ENCODE peak calls at places on chromosome 6, in eight cellular contexts. K is K562, O is HepG2, C is GM12878, U is transverse colon, Q is vagina, P is Panc1, M is breast epithelium. Z is an unnamed sample.

GRCh38 chr6:162705736-162706135 is 21.8 kb downstream of the PRKN start:
- DNase-seq in P (no peak), K (no peak), O (no peak), C (no peak), M (no peak), U (no peak), Q (no peak), Z (no peak)

GRCh38 chr6:16583151-16583762 is 178.0 kb downstream of the ATXN1 start:
- DNase-seq in K (no peak), P (no peak), M (no peak), C (no peak), O (no peak), U (peak; percentile 22), Q (no peak), Z (no peak)

GRCh38 chr6:489762-490161 is 98.2 kb downstream of the IRF4 start:
- DNase-seq in O (no peak), P (no peak), U (no peak), M (no peak), Q (no peak), C (no peak), K (no peak), Z (no peak)

GRCh38 chr6:65642776-65643175 is 64.2 kb downstream of the EYS start:
- DNase-seq in M (no peak), Q (no peak), O (no peak), P (no peak), C (no peak), U (no peak), K (no peak), Z (no peak)

GRCh38 chr6:87912102-87912501 is 135.5 kb upstream of the SPACA1 start:
- DNase-seq in Q (no peak), O (no peak), M (no peak), K (no peak), C (no peak), U (no peak), P (no peak), Z (no peak)

GRCh38 chr6:142222022-142222421 is 75.0 kb downstream of the VTA1 start:
- DNase-seq in U (no peak), O (no peak), M (no peak), P (no peak), C (no peak), Q (no peak), K (no peak), Z (no peak)

GRCh38 chr6:73585566-73586415 is 65.0 kb upstream of the EEF1A1 start:
- DNase-seq in Q (no peak), P (peak; percentile 68), K (peak; percentile 72), U (peak; percentile 47), O (peak; percentile 88), M (peak; percentile 40), C (peak; percentile 66), Z (peak; percentile 73)

GRCh38 chr6:153131037-153131981 is at the start of gene RGS17:
- DNase-seq in P (no peak), C (no peak), M (no peak), Q (no peak), K (no peak), U (peak; percentile 16), O (no peak), Z (peak; percentile 38)

GRCh38 chr6:129346964-129347363 is 363.0 kb downstream of the ARHGAP18 start:
- DNase-seq in P (no peak), U (no peak), K (no peak), M (no peak), Q (no peak), C (no peak), O (no peak), Z (no peak)

GRCh38 chr6:1630771-1631217 is 21.1 kb downstream of the FOXC1 start:
- DNase-seq in C (no peak), U (no peak), Q (no peak), K (peak; percentile 64), O (no peak), M (no peak), P (no peak), Z (no peak)

GRCh38 chr6:46023216-46023915 is 7.7 kb upstream of the CLIC5 start:
- DNase-seq in M (no peak), U (no peak), O (no peak), Q (no peak), C (no peak), K (no peak), P (no peak), Z (no peak)

GRCh38 chr6:149452062-149452939 is 32.5 kb downstream of the ZC3H12D start:
- DNase-seq in C (no peak), Q (no peak), U (no peak), P (no peak), K (no peak), M (no peak), O (peak; percentile 29), Z (no peak)

GRCh38 chr6:140485740-140486467 is 1111.5 kb upstream of the CITED2 start:
- DNase-seq in P (peak; percentile 30), M (peak; percentile 57), K (peak; percentile 26), C (peak; percentile 9), Q (no peak), O (no peak), U (no peak), Z (no peak)

GRCh38 chr6:45074423-45074822 is 253.7 kb upstream of the RUNX2 start:
- DNase-seq in U (no peak), C (no peak), O (no peak), P (no peak), Q (no peak), K (no peak), M (no peak), Z (no peak)

GRCh38 chr6:5466459-5466858 is 205.1 kb downstream of the FARS2 start:
- DNase-seq in Q (no peak), M (no peak), K (no peak), U (no peak), C (no peak), P (no peak), O (no peak), Z (no peak)

GRCh38 chr6:85516168-85516567 is 66.3 kb downstream of the NT5E start:
- DNase-seq in U (no peak), O (peak; percentile 44), Q (no peak), C (no peak), P (no peak), K (no peak), M (no peak), Z (no peak)

GRCh38 chr6:132118144-132118543 is 167.0 kb upstream of the CCN2 start:
- DNase-seq in C (no peak), Q (no peak), P (no peak), U (no peak), M (no peak), O (no peak), K (no peak), Z (no peak)

DNA sequence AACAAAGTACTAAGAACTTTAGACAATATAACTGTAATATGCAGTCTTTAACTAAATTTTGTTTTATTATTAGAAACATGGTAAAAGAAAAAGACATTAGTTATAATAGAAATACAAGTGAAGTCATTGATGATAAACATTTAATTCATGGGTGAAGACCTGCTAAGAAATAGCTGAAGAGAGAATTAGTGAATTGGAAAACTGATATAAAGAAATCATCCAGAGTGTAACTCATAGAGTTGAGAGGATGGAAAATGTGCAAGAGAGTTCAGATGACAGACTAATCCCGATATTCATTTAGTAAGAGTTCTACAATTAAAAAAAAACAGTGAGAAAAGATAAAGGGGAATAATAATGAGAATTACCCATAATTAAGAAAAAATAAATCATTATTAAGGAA is 220.7 kb upstream of the THBS2 start:
- DNase-seq in Q (no peak), U (no peak), P (no peak), O (no peak), C (no peak), M (no peak), K (no peak), Z (no peak)
- H3K9me3 ChIP-seq in Q (no peaks in the 10 kb centered on the region), U (peaks cover 11% of the 10 kb centered on the region), P (peaks cover 29% of the 10 kb centered on the region), O (peaks cover 42% of the 10 kb centered on the region), C (no peaks in the 10 kb centered on the region), M (peaks cover 15% of the 10 kb centered on the region), K (no peaks in the 10 kb centered on the region), Z (no peaks in the 10 kb centered on the region)

DNA sequence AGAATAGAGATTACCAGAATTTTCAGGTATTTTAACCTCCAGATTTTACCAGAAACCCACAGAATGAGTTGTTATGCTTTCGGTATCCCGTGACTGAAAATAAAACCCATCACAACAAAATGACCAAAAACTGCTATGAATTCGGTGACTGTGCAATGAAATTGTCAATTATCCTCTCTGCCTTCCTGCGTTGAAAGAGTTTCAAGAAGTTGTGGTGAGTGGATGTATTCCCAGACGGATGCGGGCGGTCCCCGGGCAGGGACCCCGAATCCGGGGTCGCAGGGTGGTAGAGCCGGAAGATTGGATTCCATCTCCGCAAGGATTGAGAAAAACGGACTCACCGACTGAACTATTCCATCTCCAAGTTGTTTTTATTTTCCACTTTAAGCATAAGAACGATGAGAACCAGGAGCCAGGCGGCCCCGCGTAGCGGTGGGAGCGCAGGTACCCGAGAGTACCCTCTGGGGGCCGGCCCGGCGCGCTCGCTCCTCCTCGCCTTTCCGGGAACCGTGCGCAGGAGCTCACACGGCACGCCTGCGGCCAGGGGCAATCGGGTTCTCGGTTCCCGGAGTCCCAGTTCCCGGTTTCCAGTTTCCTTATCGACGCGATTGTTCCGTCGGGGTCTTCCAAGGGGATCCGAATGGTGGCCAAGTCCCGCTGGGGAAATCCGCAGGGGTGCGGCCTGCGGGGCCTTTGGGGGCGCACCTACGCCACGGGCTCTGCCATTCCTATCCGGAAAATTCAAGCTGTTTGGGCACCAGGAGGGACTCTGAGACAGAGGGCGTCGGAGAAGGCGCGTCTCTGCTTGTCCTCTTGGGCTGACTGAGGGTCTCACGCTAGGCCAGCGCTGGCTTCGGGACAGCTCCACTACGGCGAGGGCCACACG is 104.9 kb upstream of the PRDM1 start:
- DNase-seq in O (no peak), K (no peak), M (no peak), U (peak; percentile 55), Q (no peak), C (no peak), P (no peak), Z (no peak)
- H3K4me3 ChIP-seq in O (no peak overlapping the region), K (no peak overlapping the region), M (peak overlapping the region; percentile 61), U (no peak overlapping the region), Q (peak overlapping the region; percentile 26), C (peak overlapping the region; percentile 53), P (peak overlapping the region; percentile 30), Z (no peak overlapping the region)

GRCh38 chr6:28269492-28269891 is 2.5 kb downstream of the ZSCAN26 start:
- DNase-seq in K (peak; percentile 56), U (no peak), Q (no peak), P (peak; percentile 56), C (no peak), O (no peak), M (no peak), Z (no peak)
- TF ChIP-seq POLR2AphosphoS5 in K (no peak), U (no peak), Q (no peak), P (no peak), C (no peak), O (no peak), M (no peak), Z (no peak)

GRCh38 chr6:168280899-168281245 is 38.7 kb downstream of the DACT2 start:
- DNase-seq in P (no peak), U (no peak), K (no peak), M (no peak), Q (no peak), O (no peak), C (no peak), Z (no peak)

GRCh38 chr6:168278904-168279303 is 40.7 kb downstream of the DACT2 start:
- DNase-seq in U (peak; percentile 28), P (no peak), M (no peak), O (no peak), Q (no peak), C (no peak), K (no peak), Z (no peak)

GRCh38 chr6:168279403-168279935 is 40.1 kb downstream of the DACT2 start:
- DNase-seq in M (no peak), K (no peak), P (no peak), U (no peak), Q (no peak), C (no peak), O (no peak), Z (no peak)

GRCh38 chr6:168281826-168282225 is 37.8 kb downstream of the DACT2 start:
- DNase-seq in M (no peak), U (no peak), C (no peak), Q (no peak), P (no peak), O (no peak), K (no peak), Z (no peak)

GRCh38 chr6:168280020-168280898 is 39.3 kb downstream of the DACT2 start:
- DNase-seq in K (no peak), M (no peak), C (no peak), O (no peak), P (no peak), U (no peak), Q (no peak), Z (no peak)
- H3K9me3 ChIP-seq in K (no peaks in the 10 kb centered on the region), M (no peaks in the 10 kb centered on the region), C (no peaks in the 10 kb centered on the region), O (no peaks in the 10 kb centered on the region), P (no peaks in the 10 kb centered on the region), U (no peaks in the 10 kb centered on the region), Q (no peaks in the 10 kb centered on the region), Z (no peaks in the 10 kb centered on the region)